ENCODE peak calls at places on chromosomes 5 and 9, in five cellular contexts. One of them, this sample, is unnamed.

GRCh38 chr5:55173696-55174101 is 722 bp upstream of the CDC20B start:
- DNase-seq in NCI-H2107: no peak
- DNase-seq in body of pancreas: no peak
- DNase-seq in H7: peak
- DNase-seq in chondrocyte: no peak
- DNase-seq in this sample: no peak

GRCh38 chr5:181159286-181160143 is 12.1 kb downstream of the OR2V2 start:
- DNase-seq in NCI-H2107: peak
- DNase-seq in body of pancreas: peak
- DNase-seq in H7: peak
- DNase-seq in chondrocyte: no peak
- DNase-seq in this sample: peak

GRCh38 chr5:71529682-71530081 is 57.5 kb upstream of the MCCC2 start:
- DNase-seq in NCI-H2107: no peak
- DNase-seq in body of pancreas: no peak
- DNase-seq in H7: no peak
- DNase-seq in chondrocyte: no peak
- DNase-seq in this sample: no peak

GRCh38 chr9:94140791-94141790 is 56.8 kb downstream of the PTPDC1 start:
- DNase-seq in NCI-H2107: no peak
- DNase-seq in body of pancreas: no peak
- DNase-seq in H7: no peak
- DNase-seq in chondrocyte: no peak
- DNase-seq in this sample: no peak

GRCh38 chr5:73789851-73790281 is 163.9 kb downstream of the ARHGEF28 start:
- DNase-seq in NCI-H2107: no peak
- DNase-seq in body of pancreas: no peak
- DNase-seq in H7: no peak
- DNase-seq in chondrocyte: no peak
- DNase-seq in this sample: peak

GRCh38 chr5:59648038-59648831 is 245.3 kb downstream of the PDE4D start:
- DNase-seq in NCI-H2107: no peak
- DNase-seq in body of pancreas: no peak
- DNase-seq in H7: no peak
- DNase-seq in chondrocyte: no peak
- DNase-seq in this sample: no peak

GRCh38 chr5:131679911-131680310 is 44.9 kb upstream of the RAPGEF6 start:
- DNase-seq in NCI-H2107: no peak
- DNase-seq in body of pancreas: no peak
- DNase-seq in H7: no peak
- DNase-seq in chondrocyte: no peak
- DNase-seq in this sample: peak

GRCh38 chr5:130605200-130605599 is 559.9 kb downstream of the HINT1 start:
- DNase-seq in NCI-H2107: no peak
- DNase-seq in body of pancreas: no peak
- DNase-seq in H7: peak
- DNase-seq in chondrocyte: no peak
- DNase-seq in this sample: no peak

GRCh38 chr9:91117959-91118651 is 243.6 kb downstream of the AUH start:
- DNase-seq in NCI-H2107: peak
- DNase-seq in body of pancreas: peak
- DNase-seq in H7: peak
- DNase-seq in chondrocyte: peak
- DNase-seq in this sample: peak

GRCh38 chr9:69798737-69799136 is 21.9 kb upstream of the CFAP95 start:
- DNase-seq in NCI-H2107: no peak
- DNase-seq in body of pancreas: no peak
- DNase-seq in H7: no peak
- DNase-seq in chondrocyte: no peak
- DNase-seq in this sample: no peak